ENCODE peak calls at places on chromosomes 12 and 14, in six cellular contexts. A is hepatocyte; O is OCI-LY7; N is CD4-positive, alpha-beta T cell; X is fibroblast of lung; E is heart right ventricle. T is an unnamed sample.

GRCh38 chr12:75978677-75979076 is 52.9 kb downstream of the PHLDA1 start:
- DNase-seq in A (no peak), O (no peak), N (no peak), X (no peak), E (no peak), T (no peak)

GRCh38 chr14:85319998-85320397 is 209.9 kb upstream of the FLRT2 start:
- DNase-seq in A (no peak), O (no peak), N (no peak), X (peak; percentile 15), E (no peak), T (peak; percentile 25)

GRCh38 chr12:124914392-124915248 is at the start of gene UBC:
- DNase-seq in A (peak; percentile 95), O (peak; percentile 95), N (peak; percentile 91), X (peak; percentile 97), E (peak; percentile 94), T (peak; percentile 75)

GRCh38 chr14:101374373-101375338 is 186.6 kb upstream of the DIO3 start:
- DNase-seq in A (no peak), O (no peak), N (no peak), X (no peak), E (no peak), T (no peak)

GRCh38 chr12:40016960-40017359 is 88.9 kb downstream of the SLC2A13 start:
- DNase-seq in A (peak; percentile 42), O (no peak), N (no peak), X (peak; percentile 92), E (peak; percentile 14), T (no peak)

GRCh38 chr12:124390442-124391116 is 95.7 kb downstream of the RFLNA start:
- DNase-seq in A (no peak), O (peak; percentile 45), N (no peak), X (peak; percentile 74), E (peak; percentile 55), T (peak; percentile 68)

GRCh38 chr12:112800183-112800582 is 8.6 kb downstream of the RPH3A start:
- DNase-seq in A (no peak), O (no peak), N (no peak), X (no peak), E (no peak), T (no peak)

GRCh38 chr12:52203126-52203921 is 11.5 kb upstream of the KRT80 start:
- DNase-seq in A (peak; percentile 73), O (peak; percentile 8), N (no peak), X (peak; percentile 66), E (peak; percentile 74), T (no peak)

GRCh38 chr12:65171073-65171472 is 1.7 kb downstream of the LEMD3 start:
- DNase-seq in A (no peak), O (no peak), N (no peak), X (peak; percentile 25), E (no peak), T (no peak)

GRCh38 chr14:61700104-61700886 is 5.0 kb downstream of the HIF1A start:
- DNase-seq in A (no peak), O (no peak), N (no peak), X (no peak), E (no peak), T (no peak)
- H3K27ac ChIP-seq in A (peak overlapping the region; percentile 5), O (no peak overlapping the region), N (no peak overlapping the region), X (no peak overlapping the region), E (no peak overlapping the region), T (no peak overlapping the region)

GRCh38 chr12:99620159-99620479 is 27.4 kb upstream of the GARIN6 start:
- DNase-seq in A (no peak), O (no peak), N (no peak), X (no peak), E (no peak), T (no peak)
- TF ChIP-seq CTCF in A (no peak), O (peak; percentile 20), N (no peak), X (no peak), E (no peak), T (peak; percentile 21)

DNA sequence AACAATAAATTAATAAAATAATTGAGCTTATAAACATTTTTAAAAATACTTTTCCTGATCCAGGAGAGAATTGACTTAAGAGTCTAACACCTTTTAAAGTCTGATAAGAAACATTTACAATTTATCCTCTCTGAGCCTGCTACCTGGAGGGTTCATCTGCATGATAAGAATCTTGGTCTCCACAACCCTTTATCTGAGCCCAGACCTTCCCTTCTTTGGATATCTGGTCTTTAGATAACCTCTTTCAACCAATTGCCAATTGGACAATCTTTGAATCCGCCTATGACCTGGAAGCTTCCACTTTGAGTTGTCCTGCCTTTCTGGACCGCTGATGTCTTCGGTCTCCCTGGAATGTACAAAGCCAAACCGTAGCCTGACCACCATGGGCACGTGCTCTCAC is 1393.3 kb upstream of the TMEM132C start:
- DNase-seq in A (no peak), O (no peak), N (no peak), X (no peak), E (no peak), T (no peak)
- H3K27ac ChIP-seq in A (no peak overlapping the region), O (no peak overlapping the region), N (no peak overlapping the region), X (no peak overlapping the region), E (no peak overlapping the region), T (no peak overlapping the region)

GRCh38 chr12:121839106-121839992 is 19.3 kb downstream of the HPD start:
- DNase-seq in A (peak; percentile 100), O (peak; percentile 99), N (peak; percentile 100), X (peak; percentile 98), E (peak; percentile 99), T (peak; percentile 99)
- TF ChIP-seq CTCF in A (peak; percentile 30), O (peak; percentile 35), N (peak; percentile 54), X (peak; percentile 50), E (peak; percentile 66), T (peak; percentile 26)

GRCh38 chr12:69688021-69688420 is 11.1 kb downstream of the BEST3 start:
- DNase-seq in A (no peak), O (no peak), N (no peak), X (no peak), E (no peak), T (peak; percentile 38)
- H3K27ac ChIP-seq in A (no peak overlapping the region), O (no peak overlapping the region), N (no peak overlapping the region), X (no peak overlapping the region), E (no peak overlapping the region), T (no peak overlapping the region)

DNA sequence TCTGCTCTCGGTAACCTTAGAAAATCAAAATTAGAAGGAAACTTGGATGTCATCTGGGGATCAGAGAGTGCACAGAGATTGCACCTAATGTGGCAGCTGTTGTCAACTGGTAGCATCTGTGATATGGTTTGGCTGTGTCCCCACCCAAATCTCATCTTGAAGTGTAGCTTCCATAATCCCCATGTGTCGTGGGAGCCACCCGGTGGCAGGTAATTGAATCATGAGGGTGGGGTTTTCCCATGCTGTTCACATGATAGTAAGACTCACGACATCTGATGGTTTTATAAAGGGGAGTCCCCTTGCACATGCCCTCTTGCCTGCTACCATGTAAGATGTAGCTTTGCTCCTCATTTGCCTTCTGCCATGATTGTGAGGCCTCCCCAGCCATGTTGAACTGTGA is 127.7 kb upstream of the SRRM4 start:
- DNase-seq in A (peak; percentile 7), O (peak; percentile 4), N (no peak), X (no peak), E (no peak), T (no peak)
- TF ChIP-seq CTCF in A (no peak), O (peak; percentile 43), N (no peak), X (no peak), E (no peak), T (no peak)

GRCh38 chr14:38150075-38150474 is 57.6 kb upstream of the SSTR1 start:
- DNase-seq in A (no peak), O (no peak), N (no peak), X (peak; percentile 12), E (no peak), T (no peak)
- H3K27ac ChIP-seq in A (no peak overlapping the region), O (no peak overlapping the region), N (no peak overlapping the region), X (no peak overlapping the region), E (no peak overlapping the region), T (no peak overlapping the region)